ENCODE peak calls at places on chromosomes 6 and 20, in six cellular contexts. A, P, K, E, G and Z are unnamed samples.
A peak's percentile ranks its signal among the peaks of the same experiment; 100 is the strongest.

GRCh38 chr20:46367967-46368901 is 38.2 kb downstream of the ELMO2 start:
- DNase-seq in E (no peak), K (no peak), A (no peak), P (no peak), G (no peak), Z (no peak)

GRCh38 chr20:5393218-5393870 is 76.6 kb upstream of the PROKR2 start:
- DNase-seq in P (peak; percentile 4), A (no peak), E (no peak), K (no peak), G (peak; percentile 51), Z (no peak)

GRCh38 chr6:71408966-71409723 is 120.5 kb downstream of the OGFRL1 start:
- DNase-seq in K (no peak), P (no peak), A (no peak), E (no peak), G (no peak), Z (peak; percentile 64)

GRCh38 chr6:89270951-89271721 is 44.0 kb downstream of the GABRR2 start:
- DNase-seq in E (no peak), A (peak; percentile 37), G (no peak), K (no peak), P (no peak), Z (no peak)

GRCh38 chr20:53925651-53926401 is 144.6 kb downstream of the BCAS1 start:
- DNase-seq in A (no peak), G (no peak), P (no peak), K (no peak), E (no peak), Z (no peak)

GRCh38 chr6:165222315-165223025 is 86.9 kb downstream of the C6orf118 start:
- DNase-seq in E (no peak), G (no peak), A (no peak), K (no peak), P (no peak), Z (no peak)

GRCh38 chr6:32123681-32124080 is 4.4 kb downstream of the ATF6B start:
- DNase-seq in E (no peak), P (no peak), K (no peak), G (no peak), A (no peak), Z (no peak)

GRCh38 chr6:37759221-37760154 is 60.0 kb upstream of the ZFAND3 start:
- DNase-seq in G (no peak), E (no peak), A (no peak), K (no peak), P (no peak), Z (no peak)

GRCh38 chr6:133503330-133503729 is 262.2 kb downstream of the EYA4 start:
- DNase-seq in P (no peak), K (peak; percentile 3), E (no peak), G (no peak), A (no peak), Z (no peak)

GRCh38 chr6:1575213-1576041 is 34.3 kb upstream of the FOXC1 start:
- DNase-seq in A (no peak), P (peak; percentile 23), G (no peak), E (no peak), K (peak; percentile 34), Z (peak; percentile 49)

GRCh38 chr20:17504326-17504897 is 26.8 kb downstream of the BFSP1 start:
- DNase-seq in A (no peak), E (peak; percentile 51), G (no peak), K (no peak), P (no peak), Z (no peak)

GRCh38 chr6:145096846-145097245 is 638.5 kb downstream of the EPM2A start:
- DNase-seq in E (no peak), A (no peak), P (no peak), G (no peak), K (no peak), Z (no peak)

GRCh38 chr6:119390276-119390793 is 40.8 kb upstream of the MAN1A1 start:
- DNase-seq in E (no peak), G (no peak), K (peak; percentile 29), P (peak; percentile 53), A (no peak), Z (no peak)

GRCh38 chr20:63132131-63132714 is 83.7 kb downstream of the YTHDF1 start:
- DNase-seq in A (no peak), G (no peak), E (peak; percentile 17), P (no peak), K (no peak), Z (no peak)

DNA sequence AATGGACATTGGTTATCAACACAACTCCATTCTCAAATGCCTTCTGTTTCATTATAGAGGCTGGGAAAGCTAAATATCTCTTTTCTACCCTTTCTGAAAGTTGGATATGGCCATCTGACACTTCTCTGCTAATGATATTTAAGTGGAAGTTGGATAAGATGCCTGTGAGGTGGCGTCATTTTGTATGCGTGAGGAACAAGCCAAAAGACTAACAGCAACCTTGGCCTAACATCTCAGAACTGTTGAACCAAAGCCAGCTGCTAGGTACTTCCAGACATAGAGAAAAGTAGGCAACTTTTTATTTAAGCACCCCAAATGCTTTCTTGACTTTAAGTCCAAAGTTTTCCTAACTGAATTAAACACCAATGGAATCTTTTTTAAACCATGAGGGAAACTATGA is 708.4 kb downstream of the CD109 start:
- DNase-seq in A (no peak), G (no peak), K (peak; percentile 2), E (no peak), P (no peak), Z (peak; percentile 42)
- H2BK15ac ChIP-seq in A (no peak overlapping the region), G (no peak overlapping the region), K (no peak overlapping the region), E (no peak overlapping the region), P (no peak overlapping the region), Z (no peak overlapping the region)

GRCh38 chr6:22610127-22610526 is 40.8 kb downstream of the HDGFL1 start:
- DNase-seq in G (no peak), P (no peak), A (no peak), K (no peak), E (no peak), Z (no peak)

GRCh38 chr6:22612241-22612640 is 42.9 kb downstream of the HDGFL1 start:
- DNase-seq in E (no peak), P (no peak), K (peak; percentile 3), G (no peak), A (no peak), Z (peak; percentile 60)

GRCh38 chr6:22614541-22614940 is 45.2 kb downstream of the HDGFL1 start:
- DNase-seq in P (no peak), G (no peak), A (no peak), E (no peak), K (peak; percentile 11), Z (peak; percentile 61)

GRCh38 chr6:22613695-22614094 is 44.3 kb downstream of the HDGFL1 start:
- DNase-seq in A (no peak), P (no peak), K (peak; percentile 97), E (no peak), G (no peak), Z (peak; percentile 98)
- H3K9ac ChIP-seq in A (no peak overlapping the region), P (no peak overlapping the region), K (peak overlapping the region; percentile 63), E (no peak overlapping the region), G (no peak overlapping the region), Z (no peak overlapping the region)

GRCh38 chr20:37276494-37277252 is 12.8 kb upstream of the MANBAL start:
- DNase-seq in P (no peak), K (peak; percentile 51), E (no peak), G (no peak), A (no peak), Z (peak; percentile 94)

GRCh38 chr20:37278966-37279590 is 10.4 kb upstream of the MANBAL start:
- DNase-seq in K (no peak), P (peak; percentile 28), E (no peak), G (no peak), A (no peak), Z (no peak)

GRCh38 chr20:37279820-37280219 is 9.6 kb upstream of the MANBAL start:
- DNase-seq in P (no peak), A (no peak), G (no peak), E (no peak), K (no peak), Z (no peak)

GRCh38 chr20:37275125-37275524 is 13.5 kb upstream of the GHRH start:
- DNase-seq in G (no peak), E (no peak), A (no peak), P (no peak), K (no peak), Z (no peak)

GRCh38 chr20:37277253-37277593 is 12.2 kb upstream of the MANBAL start:
- DNase-seq in E (no peak), P (no peak), K (no peak), A (no peak), G (no peak), Z (no peak)
- H3K18ac ChIP-seq in E (no peak overlapping the region), P (no peak overlapping the region), K (no peak overlapping the region), A (no peak overlapping the region), G (no peak overlapping the region), Z (peak overlapping the region; percentile 22)

GRCh38 chr20:40948352-40949267 is 80.0 kb upstream of the TOP1 start:
- DNase-seq in P (peak; percentile 27), K (no peak), E (no peak), G (no peak), A (no peak), Z (peak; percentile 35)

GRCh38 chr20:40943591-40943990 is 85.0 kb upstream of the TOP1 start:
- DNase-seq in G (no peak), P (peak; percentile 61), E (peak; percentile 45), A (no peak), K (no peak), Z (no peak)

GRCh38 chr20:40945189-40945588 is 83.4 kb upstream of the TOP1 start:
- DNase-seq in K (no peak), G (no peak), P (no peak), E (no peak), A (no peak), Z (no peak)

GRCh38 chr20:40942775-40943174 is 85.8 kb upstream of the TOP1 start:
- DNase-seq in G (no peak), P (no peak), K (no peak), E (no peak), A (no peak), Z (no peak)

DNA sequence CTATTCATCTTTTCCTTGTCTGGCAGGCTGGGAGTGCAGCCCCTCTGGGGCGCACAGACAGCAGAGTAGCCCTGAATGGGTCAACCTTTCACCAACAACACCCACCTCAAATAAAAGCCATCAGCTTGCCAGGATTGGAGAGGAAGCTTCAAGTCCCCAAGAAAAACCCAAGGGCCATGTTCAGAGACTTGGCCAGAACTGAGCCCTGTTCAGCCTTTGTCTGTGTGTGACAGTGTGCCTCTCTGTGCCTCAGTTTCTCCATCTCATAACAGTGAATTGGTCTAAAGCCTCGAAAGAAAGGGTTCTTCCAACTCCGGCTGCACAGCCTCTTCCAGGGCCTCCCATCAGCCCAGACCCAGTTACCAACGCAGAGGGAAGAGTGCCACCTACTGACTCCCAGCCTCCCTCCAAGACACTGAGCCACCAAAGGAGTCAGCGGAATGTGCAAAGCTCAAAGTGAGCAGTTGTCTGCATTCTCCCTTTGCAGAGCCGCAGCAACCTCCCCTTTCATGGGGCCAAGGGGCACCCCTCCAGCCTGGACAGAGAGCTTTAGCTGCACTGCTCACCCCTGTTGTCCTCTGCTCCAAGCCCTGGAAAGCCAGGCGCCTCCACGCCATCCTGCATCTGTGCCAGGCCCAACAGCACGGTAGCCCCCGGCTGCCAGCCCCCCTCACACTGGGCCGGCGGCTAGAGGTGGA is 82.7 kb upstream of the TOP1 start:
- DNase-seq in P (peak; percentile 86), A (peak; percentile 76), E (peak; percentile 81), G (peak; percentile 65), K (peak; percentile 50), Z (peak; percentile 52)
- H2BK15ac ChIP-seq in P (no peak overlapping the region), A (no peak overlapping the region), E (no peak overlapping the region), G (no peak overlapping the region), K (no peak overlapping the region), Z (no peak overlapping the region)